ENCODE peak calls at places on chromosomes 5 and 9, in eight cellular contexts. J is stomach, U is upper lobe of left lung, C is heart left ventricle, R is uterus, V is tibial nerve, M is IMR-90, G is transverse colon. F is an unnamed sample.

GRCh38 chr5:42500003-42500599 is 76.9 kb downstream of the GHR start:
- DNase-seq in J (no peak), U (no peak), C (no peak), R (no peak), V (no peak), M (no peak), G (no peak), F (no peak)

GRCh38 chr5:40812125-40812524 is 14.0 kb upstream of the PRKAA1 start:
- DNase-seq in J (no peak), U (no peak), C (no peak), R (no peak), V (no peak), M (no peak), G (no peak), F (no peak)

GRCh38 chr5:132483661-132484385 is 6.8 kb downstream of the IRF1 start:
- DNase-seq in J (peak; percentile 20), U (no peak), C (peak; percentile 21), R (no peak), V (no peak), M (no peak), G (peak; percentile 6), F (no peak)

GRCh38 chr9:97570899-97571298 is 62.3 kb downstream of the TSTD2 start:
- DNase-seq in J (no peak), U (peak; percentile 32), C (peak; percentile 87), R (peak; percentile 45), V (no peak), M (no peak), G (no peak), F (no peak)

GRCh38 chr9:18601956-18602355 is 128.0 kb downstream of the ADAMTSL1 start:
- DNase-seq in J (no peak), U (no peak), C (no peak), R (no peak), V (no peak), M (peak; percentile 39), G (no peak), F (no peak)

GRCh38 chr5:136202800-136203199 is 9.8 kb upstream of the SMIM32 start:
- DNase-seq in J (no peak), U (peak; percentile 20), C (no peak), R (no peak), V (no peak), M (no peak), G (no peak), F (no peak)

GRCh38 chr9:99259231-99259918 is 37.3 kb downstream of the SEC61B start:
- DNase-seq in J (peak; percentile 73), U (peak; percentile 93), C (peak; percentile 93), R (peak; percentile 65), V (peak; percentile 65), M (no peak), G (peak; percentile 42), F (no peak)

GRCh38 chr9:123165813-123166212 is 102.6 kb downstream of the STRBP start:
- DNase-seq in J (no peak), U (no peak), C (no peak), R (no peak), V (no peak), M (no peak), G (no peak), F (no peak)

GRCh38 chr5:96481396-96481795 is 48.3 kb upstream of the PCSK1 start:
- DNase-seq in J (no peak), U (no peak), C (no peak), R (no peak), V (no peak), M (no peak), G (no peak), F (no peak)

GRCh38 chr9:136432591-136432990 is 7.1 kb downstream of the INPP5E start:
- DNase-seq in J (no peak), U (peak; percentile 56), C (no peak), R (no peak), V (no peak), M (no peak), G (no peak), F (no peak)

GRCh38 chr5:159262472-159262858 is 625 bp upstream of the UBLCP1 start:
- DNase-seq in J (no peak), U (no peak), C (no peak), R (no peak), V (no peak), M (peak; percentile 45), G (no peak), F (no peak)

DNA sequence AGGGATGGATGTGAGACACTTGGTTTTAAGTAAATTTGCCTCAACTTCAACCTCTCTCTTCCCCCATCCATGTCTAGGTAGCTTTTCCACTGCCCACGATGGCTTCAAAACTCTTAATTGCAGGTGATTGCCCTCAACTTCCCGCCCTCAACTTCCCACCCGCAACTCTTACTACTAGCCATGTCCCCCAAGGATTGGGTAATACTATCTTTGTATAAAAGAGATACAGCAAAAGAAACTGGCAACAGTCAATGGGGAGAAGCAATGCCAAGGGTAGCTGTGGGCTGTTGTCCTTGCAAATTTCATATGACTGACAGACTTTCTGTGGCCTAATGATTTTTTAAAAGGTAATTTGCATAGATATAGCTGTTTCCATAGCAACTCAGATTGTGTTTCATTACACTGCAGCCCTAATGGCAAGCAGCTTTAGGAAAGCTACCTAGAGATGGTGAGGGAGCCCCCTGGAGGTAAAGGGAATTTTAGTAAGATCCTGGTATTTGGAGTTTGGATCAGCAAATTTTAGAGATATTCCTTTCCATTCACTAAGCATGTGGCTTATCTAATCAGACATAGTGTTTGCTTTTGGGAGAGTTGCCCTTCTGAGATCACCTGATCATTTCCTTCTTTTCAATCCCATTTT is 421.5 kb upstream of the DAP start:
- DNase-seq in J (no peak), U (no peak), C (no peak), R (no peak), V (no peak), M (peak; percentile 47), G (no peak), F (no peak)
- H3K9me3 ChIP-seq in J (no peaks in the 10 kb centered on the region), U (no peaks in the 10 kb centered on the region), C (no peaks in the 10 kb centered on the region), R (no peaks in the 10 kb centered on the region), V (no peaks in the 10 kb centered on the region), M (no peaks in the 10 kb centered on the region), G (no peaks in the 10 kb centered on the region), F (no peaks in the 10 kb centered on the region)

GRCh38 chr5:142323480-142324376 is 1.1 kb downstream of the SPRY4 start:
- DNase-seq in J (peak; percentile 44), U (peak; percentile 75), C (no peak), R (no peak), V (no peak), M (peak; percentile 48), G (peak; percentile 77), F (no peak)

GRCh38 chr5:142320851-142321560 is 3.8 kb downstream of the SPRY4 start:
- DNase-seq in J (no peak), U (no peak), C (no peak), R (no peak), V (no peak), M (peak; percentile 47), G (no peak), F (no peak)

GRCh38 chr5:142322747-142323479 is 1.9 kb downstream of the SPRY4 start:
- DNase-seq in J (no peak), U (no peak), C (no peak), R (peak; percentile 39), V (no peak), M (peak; percentile 69), G (no peak), F (no peak)

GRCh38 chr5:142320427-142320732 is 4.4 kb downstream of the SPRY4 start:
- DNase-seq in J (no peak), U (no peak), C (no peak), R (no peak), V (no peak), M (no peak), G (no peak), F (no peak)

DNA sequence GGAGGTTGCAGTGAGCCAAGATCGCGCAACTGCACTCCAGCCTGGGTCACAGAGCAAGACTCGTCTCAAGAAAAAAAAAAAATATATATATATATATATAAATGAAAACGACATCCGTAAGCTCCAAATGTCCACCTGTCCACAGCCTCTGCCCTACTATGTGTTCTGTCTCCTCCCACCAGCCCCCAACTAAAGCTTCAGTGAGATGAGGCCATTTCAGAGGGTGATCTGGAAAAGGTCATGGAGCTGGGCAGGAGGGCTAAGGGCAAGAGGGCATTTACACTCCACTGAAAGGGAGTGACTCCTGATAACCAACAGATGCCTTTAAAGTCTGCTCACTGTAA is 2.4 kb downstream of the SPRY4 start:
- DNase-seq in J (no peak), U (no peak), C (no peak), R (no peak), V (no peak), M (no peak), G (no peak), F (no peak)
- H3K4me3 ChIP-seq in J (peak overlapping the region; percentile 63), U (peak overlapping the region; percentile 69), C (no peak overlapping the region), R (peak overlapping the region; percentile 3), V (peak overlapping the region; percentile 68), M (peak overlapping the region; percentile 68), G (no peak overlapping the region), F (no peak overlapping the region)

DNA sequence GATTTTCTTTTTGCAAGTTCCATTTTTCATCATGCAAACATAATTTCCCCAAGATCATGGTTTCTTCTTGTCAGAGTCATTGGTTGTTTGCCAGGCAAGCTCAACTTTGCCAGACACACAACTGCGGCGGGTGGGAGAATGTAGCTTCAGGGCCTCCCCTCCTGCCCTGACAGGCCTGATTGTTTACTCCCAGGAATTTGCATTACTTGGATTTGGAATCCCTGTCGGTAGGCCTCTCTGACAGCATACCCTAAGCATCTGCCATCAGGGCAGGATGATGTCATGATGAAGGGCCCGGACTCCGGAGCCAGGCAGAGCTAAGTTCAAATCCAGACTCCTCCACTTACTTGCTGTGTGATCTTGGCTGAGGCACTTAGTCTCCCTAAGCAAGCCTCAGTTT is 15.0 kb downstream of the RPS14 start:
- DNase-seq in J (no peak), U (no peak), C (no peak), R (no peak), V (no peak), M (peak; percentile 98), G (no peak), F (no peak)
- TF ChIP-seq POLR2A in J (no peak), U (no peak), C (no peak), R (no peak), V (no peak), M (no peak), G (no peak), F (no peak)

GRCh38 chr5:9051779-9052178 is 494.1 kb downstream of the SEMA5A start:
- DNase-seq in J (no peak), U (peak; percentile 33), C (no peak), R (no peak), V (no peak), M (no peak), G (no peak), F (no peak)

GRCh38 chr5:9047932-9048331 is 497.9 kb downstream of the SEMA5A start:
- DNase-seq in J (no peak), U (no peak), C (no peak), R (no peak), V (no peak), M (no peak), G (no peak), F (no peak)

GRCh38 chr5:9046756-9047481 is 499.0 kb downstream of the SEMA5A start:
- DNase-seq in J (no peak), U (no peak), C (peak; percentile 49), R (peak; percentile 30), V (no peak), M (peak; percentile 99), G (no peak), F (no peak)

GRCh38 chr5:9042241-9042640 is 503.6 kb downstream of the SEMA5A start:
- DNase-seq in J (no peak), U (no peak), C (no peak), R (no peak), V (no peak), M (no peak), G (no peak), F (no peak)

DNA sequence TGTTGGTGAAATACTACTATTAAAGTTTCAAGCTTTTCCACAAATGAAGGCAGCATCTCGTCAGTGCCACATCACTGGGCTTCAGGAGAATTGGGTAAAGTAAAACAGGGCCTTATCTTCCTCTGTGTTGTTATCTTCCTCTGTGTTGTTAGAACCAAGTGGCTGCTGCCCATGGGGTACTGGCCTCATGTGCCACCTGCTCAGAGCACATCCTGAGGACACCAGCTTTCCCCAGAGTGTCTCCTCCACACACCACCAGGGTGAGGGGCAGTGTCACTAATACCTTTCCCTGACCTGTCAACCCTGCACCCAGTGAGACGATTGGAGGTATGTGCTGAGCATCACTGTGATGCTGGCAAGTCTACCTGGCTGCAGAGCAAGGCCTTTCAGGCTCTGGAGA is 499.9 kb downstream of the SEMA5A start:
- DNase-seq in J (no peak), U (no peak), C (no peak), R (no peak), V (no peak), M (no peak), G (no peak), F (no peak)
- H3K9me3 ChIP-seq in J (no peaks in the 10 kb centered on the region), U (no peaks in the 10 kb centered on the region), C (no peaks in the 10 kb centered on the region), R (no peaks in the 10 kb centered on the region), V (no peaks in the 10 kb centered on the region), M (no peaks in the 10 kb centered on the region), G (no peaks in the 10 kb centered on the region), F (no peaks in the 10 kb centered on the region)